ENCODE peak calls at places on chromosomes 7 and 10, in five cellular contexts. A, F, Q, N and I are unnamed samples.

GRCh38 chr7:4074994-4075393 is 607.1 kb upstream of the FOXK1 start:
- DNase-seq in A (no peak), F (no peak), Q (no peak), N (no peak), I (no peak)

GRCh38 chr10:78458983-78459638 is 425.4 kb downstream of the RPS24 start:
- DNase-seq in A (peak), F (no peak), Q (peak), N (no peak), I (peak)

GRCh38 chr10:8301831-8302230 is 247.3 kb downstream of the GATA3 start:
- DNase-seq in N (no peak), A (no peak), Q (no peak), F (no peak), I (no peak)

GRCh38 chr7:70694357-70694908 is 437.5 kb upstream of the GALNT17 start:
- DNase-seq in A (peak), Q (no peak), F (no peak), N (no peak), I (no peak)

GRCh38 chr10:89793649-89794254 is 92.4 kb downstream of the KIF20B start:
- DNase-seq in A (peak), F (no peak), Q (peak), N (no peak), I (no peak)

GRCh38 chr10:101995451-101996063 is 60.4 kb downstream of the ARMH3 start:
- DNase-seq in A (peak), Q (no peak), N (no peak), F (no peak), I (no peak)

GRCh38 chr10:13707156-13707881 is 120.6 kb downstream of the PRPF18 start:
- DNase-seq in F (peak), A (peak), Q (peak), N (peak), I (peak)

GRCh38 chr10:683448-684071 is 5.9 kb downstream of the DIP2C start:
- DNase-seq in F (peak), A (no peak), N (no peak), Q (peak), I (peak)

GRCh38 chr10:100962346-100963080 is 6.8 kb upstream of the SEMA4G start:
- DNase-seq in F (no peak), Q (no peak), A (no peak), N (no peak), I (no peak)

GRCh38 chr10:132069849-132070182 is 4.1 kb downstream of the JAKMIP3 start:
- DNase-seq in N (no peak), A (no peak), F (no peak), Q (no peak), I (peak)

GRCh38 chr10:122143238-122143841 is 127.8 kb upstream of the BTBD16 start:
- DNase-seq in A (no peak), F (no peak), Q (no peak), N (no peak), I (no peak)

GRCh38 chr10:77163670-77164348 is 473.8 kb downstream of the KCNMA1 start:
- DNase-seq in Q (peak), F (peak), A (peak), N (no peak), I (peak)

GRCh38 chr10:113520606-113521481 is 32.0 kb upstream of the HABP2 start:
- DNase-seq in Q (peak), F (peak), N (peak), A (peak), I (peak)

GRCh38 chr10:113518415-113518814 is 34.4 kb upstream of the HABP2 start:
- DNase-seq in Q (no peak), F (no peak), N (no peak), A (no peak), I (no peak)

GRCh38 chr10:113518816-113519591 is 33.8 kb upstream of the HABP2 start:
- DNase-seq in N (no peak), Q (no peak), F (no peak), A (no peak), I (peak)

GRCh38 chr10:113517893-113518240 is 35.0 kb upstream of the HABP2 start:
- DNase-seq in N (no peak), F (no peak), A (no peak), Q (no peak), I (peak)

GRCh38 chr10:113519616-113520015 is 33.2 kb upstream of the HABP2 start:
- DNase-seq in N (no peak), Q (no peak), A (no peak), F (no peak), I (no peak)
- TF ChIP-seq CTCF in N (no peak), Q (no peak), A (no peak), F (no peak), I (no peak)

GRCh38 chr10:22338260-22338894 is 6.9 kb upstream of the SPAG6 start:
- DNase-seq in N (no peak), Q (no peak), F (no peak), A (no peak), I (no peak)

GRCh38 chr10:22341936-22342222 is 3.4 kb upstream of the SPAG6 start:
- DNase-seq in Q (no peak), A (no peak), F (no peak), N (no peak), I (no peak)

GRCh38 chr10:22339761-22340361 is 5.4 kb upstream of the SPAG6 start:
- DNase-seq in F (no peak), Q (no peak), A (no peak), N (no peak), I (no peak)

GRCh38 chr10:22341190-22341935 is 3.9 kb upstream of the SPAG6 start:
- DNase-seq in Q (peak), F (no peak), A (no peak), N (no peak), I (no peak)

GRCh38 chr10:22340362-22341189 is 4.7 kb upstream of the SPAG6 start:
- DNase-seq in F (peak), N (no peak), Q (peak), A (peak), I (peak)
- TF ChIP-seq POLR2A in F (peak), N (no peak), Q (peak), A (peak), I (no peak)

DNA sequence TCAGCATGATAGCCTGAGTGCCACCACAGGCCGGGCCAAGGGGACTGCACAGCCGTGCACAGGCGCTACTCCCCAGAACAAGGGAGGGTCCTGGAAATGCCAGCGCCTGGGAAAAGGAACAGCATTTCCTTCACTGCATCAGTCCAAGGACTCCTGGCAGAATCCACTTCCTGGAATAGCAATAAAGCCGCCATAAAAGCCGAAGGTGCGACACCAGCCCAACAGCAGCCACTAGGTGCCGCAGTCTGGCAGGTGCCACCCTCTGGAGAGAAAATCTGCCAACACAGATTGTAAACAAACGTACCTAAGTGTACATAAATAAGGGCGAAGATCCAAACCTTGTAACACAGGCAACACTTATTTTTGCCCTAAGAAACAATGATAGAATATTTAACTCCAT is 22.3 kb downstream of the VOPP1 start:
- DNase-seq in Q (no peak), A (peak), N (no peak), F (no peak), I (no peak)
- TF ChIP-seq CTCF in Q (peak), A (peak), N (no peak), F (no peak), I (no peak)

DNA sequence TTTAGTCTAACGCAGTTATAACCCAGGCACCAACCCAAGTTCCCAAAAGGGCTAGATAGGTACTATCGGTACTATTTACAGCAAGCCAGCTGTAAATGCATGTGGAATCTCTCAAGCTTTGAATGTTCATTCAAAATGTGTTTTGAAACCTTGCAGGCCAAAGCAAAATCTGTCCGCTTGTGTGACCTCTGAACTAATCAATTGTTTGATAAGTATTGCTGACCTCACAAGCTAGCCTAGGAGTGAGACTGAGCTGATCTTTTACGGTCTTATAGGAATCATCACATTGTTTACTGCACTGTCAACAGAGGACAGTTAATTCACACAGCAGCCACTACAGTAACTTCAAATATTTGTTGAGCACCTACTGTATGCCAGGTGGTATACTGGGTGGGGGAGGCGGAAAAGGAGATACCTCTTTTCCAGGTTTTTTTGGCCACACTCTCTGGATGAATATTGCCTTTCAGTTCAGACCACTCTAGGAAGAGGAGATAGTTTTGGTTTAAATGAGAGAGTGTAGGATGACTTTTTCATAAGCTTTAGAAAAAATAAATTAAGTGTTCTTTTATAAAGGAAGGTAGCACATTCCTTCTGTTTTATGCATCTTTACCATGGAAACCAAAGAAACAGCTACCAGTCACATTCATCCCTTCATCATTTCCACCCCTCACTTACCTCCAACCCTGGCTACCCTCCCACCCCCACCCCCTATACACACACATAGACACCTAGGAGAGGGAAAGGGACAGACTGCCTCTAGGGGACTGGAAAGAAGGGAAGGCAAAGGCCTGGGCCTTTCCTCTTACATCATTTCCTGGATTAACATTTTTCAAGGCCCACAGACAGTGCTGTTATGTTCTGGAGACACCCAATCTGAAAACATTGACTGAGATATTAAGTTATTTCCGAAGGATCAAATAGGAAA is 2.4 kb downstream of the PAPSS2 start:
- DNase-seq in Q (no peak), A (no peak), N (no peak), F (no peak), I (no peak)
- TF ChIP-seq POLR2A in Q (no peak), A (no peak), N (no peak), F (no peak), I (no peak)

GRCh38 chr7:105268056-105268455 is 120.7 kb downstream of the SRPK2 start:
- DNase-seq in Q (peak), A (no peak), F (no peak), N (no peak), I (no peak)
- TF ChIP-seq CTCF in Q (no peak), A (peak), F (no peak), N (no peak), I (no peak)

GRCh38 chr7:27116962-27117686 is 13.4 kb downstream of the HOXA4 start:
- DNase-seq in Q (no peak), F (peak), A (no peak), N (no peak), I (no peak)

GRCh38 chr7:27117687-27118491 is 12.7 kb downstream of the HOXA4 start:
- DNase-seq in Q (no peak), N (no peak), A (no peak), F (peak), I (peak)

GRCh38 chr7:27116019-27116411 is 13.5 kb upstream of the HOXA2 start:
- DNase-seq in F (no peak), N (no peak), Q (no peak), A (no peak), I (no peak)

GRCh38 chr7:27115161-27116018 is 12.9 kb upstream of the HOXA2 start:
- DNase-seq in F (peak), Q (peak), N (no peak), A (no peak), I (no peak)

GRCh38 chr7:27116521-27116946 is 14.0 kb downstream of the HOXA4 start:
- DNase-seq in A (no peak), F (no peak), N (no peak), Q (no peak), I (no peak)
- TF ChIP-seq POLR2A in A (no peak), F (no peak), N (no peak), Q (no peak), I (no peak)

DNA sequence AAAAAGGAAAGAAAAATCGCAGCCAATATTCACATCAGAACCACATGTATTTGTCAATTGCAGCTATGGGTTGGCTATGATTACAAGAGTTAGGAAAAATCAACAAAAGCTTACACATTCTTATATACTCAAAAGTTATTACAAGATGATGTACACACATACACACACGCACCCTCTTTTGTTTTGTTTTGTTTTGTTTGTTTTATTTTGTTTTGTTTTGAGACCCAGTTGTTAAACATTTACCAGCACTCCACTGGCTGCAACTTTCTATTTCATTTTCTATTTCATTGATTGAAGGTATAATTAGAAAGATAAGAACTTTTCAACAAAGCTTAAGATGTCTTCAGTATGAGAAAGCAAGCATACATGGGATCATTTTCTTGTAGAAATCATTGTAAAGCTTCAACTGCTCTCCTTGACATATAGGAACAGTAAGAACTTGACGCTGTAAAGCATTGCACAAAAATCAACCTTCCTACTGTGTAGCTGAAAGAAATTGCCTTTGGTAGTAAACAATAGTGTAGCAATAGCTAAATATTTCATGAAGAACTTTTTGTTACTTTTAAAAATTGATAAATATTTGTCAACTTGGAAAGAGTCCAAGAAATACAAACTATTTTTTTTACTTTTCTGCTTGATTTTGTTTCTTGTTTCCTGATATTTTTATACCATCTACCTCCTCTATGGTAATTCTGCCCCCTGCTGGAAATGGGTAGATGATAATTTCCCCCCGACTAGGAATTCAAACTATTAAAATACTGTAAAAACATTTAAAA is 205.9 kb downstream of the MBL2 start:
- DNase-seq in A (no peak), Q (peak), N (no peak), F (no peak), I (no peak)
- TF ChIP-seq CTCF in A (peak), Q (peak), N (no peak), F (no peak), I (no peak)

GRCh38 chr10:69318997-69319727 is 40.9 kb downstream of the HK1 start:
- DNase-seq in F (peak), N (peak), Q (peak), A (peak), I (peak)
- TF ChIP-seq POLR2A in F (peak), N (no peak), Q (no peak), A (no peak), I (no peak)

GRCh38 chr7:67636363-67637355 is 640.0 kb downstream of the TYW1 start:
- DNase-seq in Q (no peak), N (no peak), A (peak), F (no peak), I (no peak)
- TF ChIP-seq CTCF in Q (peak), N (no peak), A (peak), F (no peak), I (no peak)